ENCODE peak calls at places on chromosomes 6 and 20, in five cellular contexts. O, N, A, W and T are unnamed samples.

GRCh38 chr6:16602035-16602434 is 159.2 kb downstream of the ATXN1 start:
- DNase-seq in O (no peak), N (no peak), A (no peak), W (no peak), T (no peak)

GRCh38 chr20:31708839-31709534 is 13.7 kb downstream of the BCL2L1 start:
- DNase-seq in O (no peak), N (peak; percentile 4), A (no peak), W (no peak), T (no peak)

GRCh38 chr20:3934628-3935027 is 45.4 kb downstream of the PANK2 start:
- DNase-seq in O (no peak), N (no peak), A (no peak), W (no peak), T (no peak)

GRCh38 chr20:24303393-24303792 is 166.0 kb upstream of the SYNDIG1 start:
- DNase-seq in O (no peak), N (peak; percentile 23), A (no peak), W (no peak), T (no peak)

GRCh38 chr20:21808863-21809664 is 103.6 kb downstream of the PAX1 start:
- DNase-seq in O (peak; percentile 38), N (peak; percentile 6), A (peak; percentile 83), W (no peak), T (peak; percentile 11)

GRCh38 chr20:4305091-4305490 is 289.7 kb upstream of the RNF24 start:
- DNase-seq in O (no peak), N (no peak), A (no peak), W (no peak), T (no peak)

GRCh38 chr20:2051920-2052319 is 49.7 kb upstream of the STK35 start:
- DNase-seq in O (no peak), N (no peak), A (no peak), W (no peak), T (no peak)

GRCh38 chr20:23130622-23130916 is 44.4 kb upstream of the CD93 start:
- DNase-seq in O (no peak), N (no peak), A (no peak), W (no peak), T (no peak)

GRCh38 chr6:166729658-166730057 is 102.6 kb upstream of the RPS6KA2 start:
- DNase-seq in O (no peak), N (no peak), A (no peak), W (no peak), T (no peak)

GRCh38 chr6:75775219-75775618 is 26.2 kb downstream of the MYO6 start:
- DNase-seq in O (no peak), N (no peak), A (no peak), W (no peak), T (no peak)

GRCh38 chr6:39072830-39073229 is 24.2 kb downstream of the GLP1R start:
- DNase-seq in O (no peak), N (no peak), A (peak; percentile 47), W (peak; percentile 50), T (no peak)

GRCh38 chr6:146017672-146018071 is 11.2 kb upstream of the GRM1 start:
- DNase-seq in O (no peak), N (no peak), A (no peak), W (no peak), T (no peak)

GRCh38 chr6:106745396-106745795 is 116.0 kb downstream of the QRSL1 start:
- DNase-seq in O (no peak), N (no peak), A (no peak), W (no peak), T (no peak)

GRCh38 chr20:48846516-48847492 is 19.0 kb upstream of the PREX1 start:
- DNase-seq in O (no peak), N (no peak), A (no peak), W (no peak), T (no peak)

GRCh38 chr6:118896339-118897136 is 2.6 kb downstream of the ASF1A start:
- DNase-seq in O (no peak), N (peak; percentile 65), A (no peak), W (no peak), T (peak; percentile 70)

GRCh38 chr6:46491789-46492547 is 719 bp upstream of the RCAN2 start:
- DNase-seq in O (peak; percentile 59), N (peak; percentile 13), A (peak; percentile 86), W (peak; percentile 84), T (no peak)

GRCh38 chr6:117467876-117468275 is 14.6 kb upstream of the DCBLD1 start:
- DNase-seq in O (no peak), N (no peak), A (no peak), W (no peak), T (no peak)

GRCh38 chr6:161351855-161352254 is 78.0 kb upstream of the AGPAT4 start:
- DNase-seq in O (no peak), N (no peak), A (no peak), W (no peak), T (no peak)

GRCh38 chr6:53579338-53579737 is 34.4 kb upstream of the GCLC start:
- DNase-seq in O (no peak), N (no peak), A (no peak), W (no peak), T (peak; percentile 6)

GRCh38 chr6:169847141-169847674 is 95.8 kb downstream of the ERMARD start:
- DNase-seq in O (no peak), N (no peak), A (no peak), W (no peak), T (no peak)

GRCh38 chr6:123415844-123416468 is 220.8 kb downstream of the TRDN start:
- DNase-seq in O (peak; percentile 50), N (peak; percentile 59), A (no peak), W (no peak), T (no peak)

GRCh38 chr20:32465092-32465900 is 107.2 kb downstream of the ASXL1 start:
- DNase-seq in O (peak; percentile 80), N (no peak), A (peak; percentile 89), W (no peak), T (no peak)

GRCh38 chr20:64000906-64001305 is 20.0 kb downstream of the PRPF6 start:
- DNase-seq in O (no peak), N (no peak), A (no peak), W (no peak), T (no peak)

GRCh38 chr6:32622545-32623401 is 14.4 kb upstream of the HLA-DQA1 start:
- DNase-seq in O (no peak), N (peak; percentile 18), A (no peak), W (no peak), T (peak; percentile 50)

GRCh38 chr20:49210101-49210749 is 9.0 kb upstream of the DDX27 start:
- DNase-seq in O (no peak), N (no peak), A (no peak), W (no peak), T (no peak)

GRCh38 chr6:149440735-149441662 is 40.9 kb downstream of the SUMO4 start:
- DNase-seq in O (no peak), N (peak; percentile 29), A (no peak), W (no peak), T (no peak)

GRCh38 chr6:34414999-34415858 is 10.6 kb downstream of the RPS10 start:
- DNase-seq in O (peak; percentile 79), N (peak; percentile 72), A (no peak), W (peak; percentile 79), T (peak; percentile 57)

GRCh38 chr20:20366896-20367680 is 816 bp upstream of the INSM1 start:
- DNase-seq in O (no peak), N (no peak), A (no peak), W (no peak), T (no peak)

DNA sequence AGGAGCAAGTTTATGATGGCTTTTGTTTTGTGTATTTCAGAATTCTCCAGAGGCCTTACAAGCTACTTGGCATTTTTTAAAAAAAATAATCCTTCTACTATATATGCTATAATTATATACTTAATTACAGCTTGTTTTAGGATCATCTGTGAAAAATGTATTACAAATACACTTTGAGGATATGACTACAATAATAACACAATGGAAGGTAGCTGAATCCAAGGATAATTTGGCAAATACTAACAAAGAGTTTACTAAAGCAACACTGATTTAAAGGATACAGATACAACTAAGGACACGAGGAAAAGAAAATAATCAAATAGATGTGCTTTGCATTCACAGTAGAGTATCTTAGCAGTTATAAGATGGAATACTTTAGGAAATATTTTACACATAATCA is 381.9 kb upstream of the CITED2 start:
- DNase-seq in O (no peak), N (no peak), A (no peak), W (no peak), T (no peak)
- H3K4me1 ChIP-seq in O (peaks cover 19% of the 10 kb centered on the region), N (no peaks in the 10 kb centered on the region), A (peaks cover 6% of the 10 kb centered on the region), W (peaks cover 24% of the 10 kb centered on the region), T (no peaks in the 10 kb centered on the region)

GRCh38 chr20:675453-676314 is at the start of gene SCRT2:
- DNase-seq in O (peak; percentile 85), N (peak; percentile 83), A (peak; percentile 95), W (peak; percentile 81), T (peak; percentile 13)

GRCh38 chr20:673606-674005 is 2.0 kb downstream of the SCRT2 start:
- DNase-seq in O (no peak), N (no peak), A (no peak), W (no peak), T (no peak)

GRCh38 chr20:676967-677366 is 1.4 kb upstream of the SCRT2 start:
- DNase-seq in O (no peak), N (no peak), A (no peak), W (no peak), T (no peak)

GRCh38 chr20:674936-675452 is 608 bp downstream of the SCRT2 start:
- DNase-seq in O (no peak), N (no peak), A (no peak), W (no peak), T (no peak)

DNA sequence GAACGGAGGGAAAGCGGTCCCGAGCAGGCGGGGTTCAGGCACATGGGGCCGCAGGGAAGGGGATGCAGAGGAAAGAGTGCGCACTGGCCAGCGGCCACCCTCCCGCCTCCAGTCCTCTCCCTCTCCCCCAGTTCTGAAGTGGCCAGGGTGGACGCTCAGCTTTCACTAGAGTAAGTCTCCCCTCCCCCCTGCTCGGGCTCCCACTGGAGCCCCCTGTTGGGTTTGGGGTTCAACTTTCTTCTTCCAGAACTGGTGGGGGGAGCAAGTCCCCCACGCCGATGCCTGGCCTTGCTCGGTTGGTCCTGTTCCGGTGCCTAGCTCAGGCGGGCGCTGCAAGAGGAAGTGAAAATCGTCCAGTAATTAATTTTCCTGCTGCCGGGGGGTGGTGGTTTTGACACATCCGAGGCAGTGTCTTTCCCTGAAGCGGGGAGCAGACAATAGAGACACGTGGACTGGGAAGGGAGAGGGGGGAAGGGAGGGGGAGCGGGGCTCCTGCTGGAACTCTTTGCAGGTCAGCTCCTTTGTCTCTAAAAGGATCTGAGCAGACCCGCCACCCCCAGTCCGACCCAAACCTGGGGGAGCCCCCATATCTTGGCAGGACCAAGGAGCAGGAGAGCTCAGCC is 824 bp upstream of the SCRT2 start:
- DNase-seq in O (no peak), N (no peak), A (no peak), W (no peak), T (no peak)
- H3K4me3 ChIP-seq in O (peak overlapping the region; percentile 29), N (no peak overlapping the region), A (no peak overlapping the region), W (no peak overlapping the region), T (no peak overlapping the region)

GRCh38 chr20:60060593-60060992 is 102.4 kb downstream of the CDH26 start:
- DNase-seq in O (no peak), N (no peak), A (peak; percentile 65), W (no peak), T (no peak)
- H3K27ac ChIP-seq in O (no peak overlapping the region), N (no peak overlapping the region), A (no peak overlapping the region), W (no peak overlapping the region), T (no peak overlapping the region)

GRCh38 chr20:51221103-51221502 is 198.2 kb upstream of the KCNG1 start:
- DNase-seq in O (no peak), N (no peak), A (no peak), W (no peak), T (no peak)

GRCh38 chr20:51220293-51220706 is 197.4 kb upstream of the KCNG1 start:
- DNase-seq in O (peak; percentile 26), N (peak; percentile 65), A (peak; percentile 78), W (no peak), T (peak; percentile 11)

GRCh38 chr20:51217347-51218045 is 194.6 kb upstream of the KCNG1 start:
- DNase-seq in O (no peak), N (no peak), A (no peak), W (no peak), T (no peak)

GRCh38 chr20:51221791-51222408 is 199.0 kb upstream of the KCNG1 start:
- DNase-seq in O (peak; percentile 38), N (peak; percentile 82), A (no peak), W (no peak), T (no peak)

GRCh38 chr20:51219544-51219943 is 196.6 kb upstream of the KCNG1 start:
- DNase-seq in O (no peak), N (no peak), A (no peak), W (no peak), T (no peak)
- H3K4me1 ChIP-seq in O (no peaks in the 10 kb centered on the region), N (peaks cover 11% of the 10 kb centered on the region), A (no peaks in the 10 kb centered on the region), W (no peaks in the 10 kb centered on the region), T (no peaks in the 10 kb centered on the region)